ENCODE peak calls at places on chromosomes 7 and 10, in eight cellular contexts. One of them, this sample, is unnamed.

GRCh38 chr7:69018200-69018599 is 580.1 kb upstream of the AUTS2 start:
- DNase-seq in esophagus squamous epithelium: no peak
- DNase-seq in AG04450: no peak
- DNase-seq in psoas muscle: no peak
- DNase-seq in esophagus muscularis mucosa: peak
- DNase-seq in thoracic aorta: no peak
- DNase-seq in H7: peak
- DNase-seq in A549: no peak
- DNase-seq in this sample: no peak

GRCh38 chr7:149048805-149049204 is 20.5 kb upstream of the PDIA4 start:
- DNase-seq in A549: no peak
- DNase-seq in esophagus squamous epithelium: no peak
- DNase-seq in esophagus muscularis mucosa: no peak
- DNase-seq in psoas muscle: no peak
- DNase-seq in thoracic aorta: no peak
- DNase-seq in H7: no peak
- DNase-seq in AG04450: no peak
- DNase-seq in this sample: no peak

GRCh38 chr7:107661081-107661864 is 645 bp downstream of the SLC26A4 start:
- DNase-seq in psoas muscle: peak
- DNase-seq in H7: peak
- DNase-seq in esophagus squamous epithelium: no peak
- DNase-seq in AG04450: no peak
- DNase-seq in A549: no peak
- DNase-seq in thoracic aorta: no peak
- DNase-seq in esophagus muscularis mucosa: no peak
- DNase-seq in this sample: peak

GRCh38 chr7:18467011-18467410 is 28.5 kb upstream of the HDAC9 start:
- DNase-seq in psoas muscle: no peak
- DNase-seq in thoracic aorta: no peak
- DNase-seq in H7: no peak
- DNase-seq in A549: no peak
- DNase-seq in esophagus squamous epithelium: no peak
- DNase-seq in AG04450: no peak
- DNase-seq in esophagus muscularis mucosa: no peak
- DNase-seq in this sample: no peak

GRCh38 chr10:12594448-12594944 is 245.1 kb downstream of the CAMK1D start:
- DNase-seq in H7: no peak
- DNase-seq in esophagus muscularis mucosa: no peak
- DNase-seq in AG04450: no peak
- DNase-seq in psoas muscle: no peak
- DNase-seq in A549: no peak
- DNase-seq in thoracic aorta: no peak
- DNase-seq in esophagus squamous epithelium: no peak
- DNase-seq in this sample: no peak

GRCh38 chr10:46545861-46546590 is 10.4 kb downstream of the GPRIN2 start:
- DNase-seq in A549: peak
- DNase-seq in H7: no peak
- DNase-seq in psoas muscle: peak
- DNase-seq in AG04450: no peak
- DNase-seq in esophagus muscularis mucosa: no peak
- DNase-seq in esophagus squamous epithelium: no peak
- DNase-seq in thoracic aorta: peak
- DNase-seq in this sample: no peak

GRCh38 chr7:71972513-71972912 is 439.6 kb downstream of the CALN1 start:
- DNase-seq in esophagus squamous epithelium: no peak
- DNase-seq in esophagus muscularis mucosa: no peak
- DNase-seq in thoracic aorta: no peak
- DNase-seq in psoas muscle: no peak
- DNase-seq in A549: no peak
- DNase-seq in AG04450: no peak
- DNase-seq in H7: no peak
- DNase-seq in this sample: no peak

GRCh38 chr10:29403208-29403607 is 114.3 kb downstream of the LYZL1 start:
- DNase-seq in esophagus muscularis mucosa: no peak
- DNase-seq in H7: no peak
- DNase-seq in thoracic aorta: no peak
- DNase-seq in A549: no peak
- DNase-seq in psoas muscle: no peak
- DNase-seq in AG04450: no peak
- DNase-seq in esophagus squamous epithelium: no peak
- DNase-seq in this sample: no peak

GRCh38 chr10:99685232-99686041 is 26.1 kb downstream of the ENTPD7 start:
- DNase-seq in esophagus muscularis mucosa: no peak
- DNase-seq in esophagus squamous epithelium: no peak
- DNase-seq in H7: no peak
- DNase-seq in thoracic aorta: no peak
- DNase-seq in AG04450: no peak
- DNase-seq in psoas muscle: no peak
- DNase-seq in A549: no peak
- DNase-seq in this sample: no peak

GRCh38 chr7:38863609-38864291 is 45.2 kb downstream of the VPS41 start:
- DNase-seq in esophagus squamous epithelium: no peak
- DNase-seq in A549: no peak
- DNase-seq in thoracic aorta: no peak
- DNase-seq in AG04450: no peak
- DNase-seq in H7: no peak
- DNase-seq in psoas muscle: no peak
- DNase-seq in esophagus muscularis mucosa: no peak
- DNase-seq in this sample: no peak

GRCh38 chr7:128281605-128282380 is 40.7 kb downstream of the LEP start:
- DNase-seq in esophagus muscularis mucosa: no peak
- DNase-seq in esophagus squamous epithelium: no peak
- DNase-seq in H7: peak
- DNase-seq in A549: no peak
- DNase-seq in thoracic aorta: no peak
- DNase-seq in psoas muscle: no peak
- DNase-seq in AG04450: no peak
- DNase-seq in this sample: no peak

GRCh38 chr7:139494835-139495568 is 11.5 kb upstream of the KLRG2 start:
- DNase-seq in thoracic aorta: no peak
- DNase-seq in AG04450: no peak
- DNase-seq in H7: no peak
- DNase-seq in esophagus muscularis mucosa: no peak
- DNase-seq in A549: no peak
- DNase-seq in esophagus squamous epithelium: no peak
- DNase-seq in psoas muscle: no peak
- DNase-seq in this sample: no peak

GRCh38 chr7:82443801-82444219 is 233 bp upstream of the CACNA2D1 start:
- DNase-seq in esophagus squamous epithelium: no peak
- DNase-seq in AG04450: peak
- DNase-seq in A549: peak
- DNase-seq in thoracic aorta: peak
- DNase-seq in H7: peak
- DNase-seq in psoas muscle: peak
- DNase-seq in esophagus muscularis mucosa: peak
- DNase-seq in this sample: peak

GRCh38 chr10:72333111-72334012 is 21.4 kb downstream of the DNAJB12 start:
- DNase-seq in thoracic aorta: no peak
- DNase-seq in H7: no peak
- DNase-seq in AG04450: no peak
- DNase-seq in esophagus squamous epithelium: no peak
- DNase-seq in psoas muscle: no peak
- DNase-seq in A549: no peak
- DNase-seq in esophagus muscularis mucosa: no peak
- DNase-seq in this sample: no peak

GRCh38 chr7:2657920-2658671 is 26.3 kb downstream of the TTYH3 start:
- DNase-seq in AG04450: no peak
- DNase-seq in esophagus muscularis mucosa: no peak
- DNase-seq in H7: no peak
- DNase-seq in thoracic aorta: no peak
- DNase-seq in psoas muscle: no peak
- DNase-seq in A549: no peak
- DNase-seq in esophagus squamous epithelium: no peak
- DNase-seq in this sample: no peak

GRCh38 chr10:87925570-87925969 is 62.1 kb downstream of the PTEN start:
- DNase-seq in thoracic aorta: no peak
- DNase-seq in A549: no peak
- DNase-seq in H7: no peak
- DNase-seq in esophagus muscularis mucosa: no peak
- DNase-seq in AG04450: no peak
- DNase-seq in esophagus squamous epithelium: no peak
- DNase-seq in psoas muscle: no peak
- DNase-seq in this sample: no peak

GRCh38 chr10:13892871-13893270 is 306.1 kb downstream of the PRPF18 start:
- DNase-seq in psoas muscle: no peak
- DNase-seq in thoracic aorta: no peak
- DNase-seq in H7: no peak
- DNase-seq in AG04450: no peak
- DNase-seq in esophagus squamous epithelium: no peak
- DNase-seq in esophagus muscularis mucosa: no peak
- DNase-seq in A549: no peak
- DNase-seq in this sample: no peak

GRCh38 chr10:13890617-13891541 is 304.1 kb downstream of the PRPF18 start:
- DNase-seq in esophagus squamous epithelium: no peak
- DNase-seq in thoracic aorta: no peak
- DNase-seq in esophagus muscularis mucosa: no peak
- DNase-seq in psoas muscle: peak
- DNase-seq in H7: peak
- DNase-seq in A549: no peak
- DNase-seq in AG04450: no peak
- DNase-seq in this sample: no peak

GRCh38 chr10:13890233-13890616 is 303.5 kb downstream of the PRPF18 start:
- DNase-seq in thoracic aorta: no peak
- DNase-seq in esophagus squamous epithelium: no peak
- DNase-seq in esophagus muscularis mucosa: no peak
- DNase-seq in A549: no peak
- DNase-seq in AG04450: no peak
- DNase-seq in H7: no peak
- DNase-seq in psoas muscle: no peak
- DNase-seq in this sample: no peak

GRCh38 chr10:13893926-13894325 is 307.2 kb downstream of the PRPF18 start:
- DNase-seq in H7: no peak
- DNase-seq in esophagus squamous epithelium: no peak
- DNase-seq in thoracic aorta: no peak
- DNase-seq in A549: no peak
- DNase-seq in AG04450: no peak
- DNase-seq in esophagus muscularis mucosa: no peak
- DNase-seq in psoas muscle: no peak
- DNase-seq in this sample: no peak

GRCh38 chr10:13891542-13892431 is 305.0 kb downstream of the PRPF18 start:
- DNase-seq in psoas muscle: peak
- DNase-seq in thoracic aorta: no peak
- DNase-seq in esophagus squamous epithelium: no peak
- DNase-seq in H7: peak
- DNase-seq in AG04450: no peak
- DNase-seq in A549: no peak
- DNase-seq in esophagus muscularis mucosa: no peak
- DNase-seq in this sample: no peak
- H3K4me3 ChIP-seq in psoas muscle: peak
- H3K4me3 ChIP-seq in thoracic aorta: peak
- H3K4me3 ChIP-seq in esophagus squamous epithelium: peak
- H3K4me3 ChIP-seq in H7: peak
- H3K4me3 ChIP-seq in AG04450: peak
- H3K4me3 ChIP-seq in A549: peak
- H3K4me3 ChIP-seq in esophagus muscularis mucosa: peak
- H3K4me3 ChIP-seq in this sample: peak

DNA sequence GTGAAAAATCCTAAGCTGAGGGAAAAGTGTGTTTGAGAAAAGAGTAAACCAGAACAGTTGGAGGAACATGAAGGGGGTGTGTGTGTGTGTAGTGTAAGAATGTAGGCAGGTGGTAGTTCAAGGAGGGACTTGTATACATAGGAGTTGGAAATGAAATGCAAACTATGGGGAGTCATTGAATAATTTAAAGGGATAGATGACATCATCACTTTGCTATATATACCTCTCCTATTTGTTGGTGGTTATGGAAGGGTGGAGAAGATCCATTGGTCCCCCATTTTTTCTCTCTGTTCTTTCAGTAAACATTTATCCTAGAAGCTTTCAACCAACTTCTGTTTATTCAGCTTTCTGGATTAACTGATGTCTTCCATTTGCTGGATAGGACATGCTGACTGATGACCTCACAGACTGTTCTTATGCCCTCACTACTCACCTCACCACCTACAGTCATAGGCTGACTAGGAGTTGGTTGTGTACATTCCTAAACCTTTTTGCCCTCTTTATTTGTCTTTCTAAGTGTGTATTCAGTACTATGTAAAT is 20.8 kb downstream of the PPP1R9A start:
- DNase-seq in A549: no peak
- DNase-seq in esophagus muscularis mucosa: no peak
- DNase-seq in esophagus squamous epithelium: no peak
- DNase-seq in H7: no peak
- DNase-seq in psoas muscle: no peak
- DNase-seq in thoracic aorta: no peak
- DNase-seq in AG04450: no peak
- DNase-seq in this sample: no peak
- H3K4me3 ChIP-seq in A549: no peak
- H3K4me3 ChIP-seq in esophagus muscularis mucosa: no peak
- H3K4me3 ChIP-seq in esophagus squamous epithelium: no peak
- H3K4me3 ChIP-seq in H7: no peak
- H3K4me3 ChIP-seq in psoas muscle: no peak
- H3K4me3 ChIP-seq in thoracic aorta: no peak
- H3K4me3 ChIP-seq in AG04450: no peak
- H3K4me3 ChIP-seq in this sample: no peak

GRCh38 chr10:43863859-43864591 is 215.3 kb upstream of the ZNF32 start:
- DNase-seq in H7: no peak
- DNase-seq in AG04450: peak
- DNase-seq in esophagus muscularis mucosa: no peak
- DNase-seq in esophagus squamous epithelium: no peak
- DNase-seq in psoas muscle: peak
- DNase-seq in thoracic aorta: no peak
- DNase-seq in A549: no peak
- DNase-seq in this sample: peak

GRCh38 chr10:43867113-43867512 is 218.4 kb upstream of the ZNF32 start:
- DNase-seq in esophagus muscularis mucosa: no peak
- DNase-seq in AG04450: no peak
- DNase-seq in thoracic aorta: no peak
- DNase-seq in psoas muscle: no peak
- DNase-seq in H7: no peak
- DNase-seq in A549: no peak
- DNase-seq in esophagus squamous epithelium: no peak
- DNase-seq in this sample: no peak

GRCh38 chr10:43866712-43867111 is 218.0 kb upstream of the ZNF32 start:
- DNase-seq in A549: no peak
- DNase-seq in thoracic aorta: no peak
- DNase-seq in esophagus muscularis mucosa: no peak
- DNase-seq in esophagus squamous epithelium: no peak
- DNase-seq in AG04450: no peak
- DNase-seq in psoas muscle: no peak
- DNase-seq in H7: no peak
- DNase-seq in this sample: peak

GRCh38 chr10:43864622-43865021 is 215.9 kb upstream of the ZNF32 start:
- DNase-seq in A549: no peak
- DNase-seq in esophagus muscularis mucosa: no peak
- DNase-seq in H7: no peak
- DNase-seq in esophagus squamous epithelium: no peak
- DNase-seq in psoas muscle: no peak
- DNase-seq in thoracic aorta: no peak
- DNase-seq in AG04450: no peak
- DNase-seq in this sample: peak

GRCh38 chr10:43865275-43866135 is 216.8 kb upstream of the ZNF32 start:
- DNase-seq in A549: no peak
- DNase-seq in psoas muscle: no peak
- DNase-seq in AG04450: no peak
- DNase-seq in H7: no peak
- DNase-seq in thoracic aorta: no peak
- DNase-seq in esophagus muscularis mucosa: no peak
- DNase-seq in esophagus squamous epithelium: no peak
- DNase-seq in this sample: no peak
- H3K4me3 ChIP-seq in A549: no peak
- H3K4me3 ChIP-seq in psoas muscle: no peak
- H3K4me3 ChIP-seq in AG04450: no peak
- H3K4me3 ChIP-seq in H7: no peak
- H3K4me3 ChIP-seq in thoracic aorta: no peak
- H3K4me3 ChIP-seq in esophagus muscularis mucosa: no peak
- H3K4me3 ChIP-seq in esophagus squamous epithelium: no peak
- H3K4me3 ChIP-seq in this sample: no peak

GRCh38 chr10:27636816-27637215 is 108.8 kb downstream of the MKX start:
- DNase-seq in esophagus squamous epithelium: no peak
- DNase-seq in psoas muscle: no peak
- DNase-seq in H7: no peak
- DNase-seq in AG04450: no peak
- DNase-seq in thoracic aorta: no peak
- DNase-seq in A549: no peak
- DNase-seq in esophagus muscularis mucosa: no peak
- DNase-seq in this sample: no peak
- H3K4me3 ChIP-seq in esophagus squamous epithelium: no peak
- H3K4me3 ChIP-seq in psoas muscle: no peak
- H3K4me3 ChIP-seq in H7: no peak
- H3K4me3 ChIP-seq in AG04450: no peak
- H3K4me3 ChIP-seq in thoracic aorta: no peak
- H3K4me3 ChIP-seq in A549: no peak
- H3K4me3 ChIP-seq in esophagus muscularis mucosa: no peak
- H3K4me3 ChIP-seq in this sample: no peak